ENCODE peak calls at places on chromosomes 5 and 9, in five cellular contexts. U is AG04450, W is neuronal stem cell, E is neural progenitor cell, K is ovary. O is an unnamed sample.

GRCh38 chr5:72130342-72130741 is 23.1 kb downstream of the MAP1B start:
- DNase-seq in W (no peak), K (no peak), U (peak; percentile 27), E (no peak), O (no peak)

GRCh38 chr9:87213948-87214347 is 266.6 kb upstream of the GAS1 start:
- DNase-seq in U (no peak), W (no peak), K (no peak), E (no peak), O (no peak)

GRCh38 chr9:136089697-136090045 is 5.4 kb downstream of the NACC2 start:
- DNase-seq in E (no peak), U (no peak), W (no peak), K (no peak), O (no peak)

GRCh38 chr5:159581502-159582249 is 251.4 kb upstream of the IL12B start:
- DNase-seq in W (no peak), U (peak; percentile 21), E (no peak), K (no peak), O (peak; percentile 14)

GRCh38 chr5:140298183-140298601 is 4.7 kb downstream of the PFDN1 start:
- DNase-seq in U (no peak), K (no peak), W (no peak), E (no peak), O (no peak)

GRCh38 chr5:119330367-119331183 is 25.2 kb upstream of the TNFAIP8 start:
- DNase-seq in U (no peak), K (no peak), W (no peak), E (no peak), O (no peak)

GRCh38 chr5:179781846-179782245 is 11.9 kb upstream of the LTC4S start:
- DNase-seq in K (no peak), W (no peak), U (no peak), E (no peak), O (no peak)

GRCh38 chr5:140136624-140137023 is 10.9 kb downstream of the IGIP start:
- DNase-seq in U (no peak), E (no peak), W (no peak), K (no peak), O (no peak)

GRCh38 chr9:130128782-130129424 is 43.3 kb upstream of the NCS1 start:
- DNase-seq in U (peak; percentile 78), K (no peak), E (no peak), W (no peak), O (peak; percentile 76)

DNA sequence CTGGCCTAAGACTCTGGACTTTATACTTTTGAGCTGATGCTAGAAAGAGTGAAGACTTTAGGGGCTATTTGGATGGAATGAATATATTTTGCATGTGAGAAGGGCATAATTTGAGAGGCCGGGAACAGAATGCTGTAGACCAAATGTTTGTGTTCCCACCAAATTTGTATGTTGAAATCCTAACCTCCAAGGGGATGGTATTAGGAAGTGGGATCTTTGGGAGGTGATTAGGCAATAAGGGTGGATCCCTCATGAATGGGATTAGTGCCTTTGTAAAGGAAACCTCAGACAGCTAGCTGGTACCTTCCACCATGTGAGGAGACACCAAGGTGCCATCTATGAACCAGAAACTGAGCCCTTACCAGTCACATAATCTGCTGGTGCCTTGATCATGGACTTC is 165.1 kb upstream of the S1PR3 start:
- DNase-seq in K (no peak), E (no peak), W (no peak), U (no peak), O (no peak)
- H3K27ac ChIP-seq in K (no peak overlapping the region), E (no peak overlapping the region), W (no peak overlapping the region), U (no peak overlapping the region), O (no peak overlapping the region)

GRCh38 chr5:78515665-78516064 is 132.9 kb downstream of the LHFPL2 start:
- DNase-seq in E (peak; percentile 24), U (no peak), W (no peak), K (no peak), O (no peak)

GRCh38 chr5:78521455-78521854 is 127.1 kb downstream of the LHFPL2 start:
- DNase-seq in U (no peak), E (no peak), K (no peak), W (no peak), O (no peak)

GRCh38 chr5:78514427-78515345 is 133.9 kb downstream of the LHFPL2 start:
- DNase-seq in E (no peak), K (no peak), U (no peak), W (no peak), O (no peak)

GRCh38 chr5:78519198-78519941 is 129.2 kb downstream of the LHFPL2 start:
- DNase-seq in U (no peak), E (no peak), K (no peak), W (no peak), O (no peak)

DNA sequence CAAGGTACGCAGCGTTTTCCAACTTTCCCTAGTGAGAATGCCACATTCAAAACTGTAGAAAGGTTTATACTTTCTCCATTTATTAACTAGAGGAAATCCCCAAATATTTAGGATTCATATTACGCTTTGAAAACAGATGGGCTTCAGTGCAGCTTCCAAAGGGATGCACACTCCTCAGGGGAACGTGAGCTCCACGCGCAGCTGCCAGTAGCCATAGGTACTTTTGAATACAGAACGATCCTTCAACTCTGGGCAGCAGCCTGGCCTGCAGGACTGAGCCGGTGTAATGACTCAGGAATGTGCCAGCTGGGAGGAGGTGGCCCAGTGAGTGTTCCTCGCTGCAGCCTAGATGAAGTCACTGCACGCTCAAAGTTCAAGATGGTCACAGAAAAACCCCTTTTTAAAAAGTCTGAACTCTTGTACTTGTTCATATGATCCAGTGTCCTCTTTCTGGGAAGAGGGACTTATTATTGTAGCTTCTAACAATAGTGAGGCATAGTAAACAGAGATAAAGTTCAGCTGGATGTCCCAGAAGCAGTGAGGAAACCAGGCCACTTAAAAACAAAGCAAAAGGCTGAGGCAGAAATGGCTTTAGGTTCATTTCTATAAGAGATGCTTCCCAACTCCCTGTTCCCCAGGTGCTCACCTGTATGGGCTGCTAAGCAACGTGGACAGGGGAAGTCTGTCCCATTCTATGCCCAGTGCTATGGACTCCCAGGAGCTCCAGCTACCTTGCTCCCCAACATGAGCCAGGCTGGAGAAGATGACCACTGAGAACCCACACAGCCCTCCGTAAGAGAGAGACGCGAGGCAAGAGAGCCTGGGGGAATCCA is 130.0 kb downstream of the LHFPL2 start:
- DNase-seq in K (no peak), W (no peak), U (peak; percentile 77), E (no peak), O (peak; percentile 56)
- H3K27ac ChIP-seq in K (no peak overlapping the region), W (no peak overlapping the region), U (peak overlapping the region; percentile 96), E (no peak overlapping the region), O (no peak overlapping the region)

DNA sequence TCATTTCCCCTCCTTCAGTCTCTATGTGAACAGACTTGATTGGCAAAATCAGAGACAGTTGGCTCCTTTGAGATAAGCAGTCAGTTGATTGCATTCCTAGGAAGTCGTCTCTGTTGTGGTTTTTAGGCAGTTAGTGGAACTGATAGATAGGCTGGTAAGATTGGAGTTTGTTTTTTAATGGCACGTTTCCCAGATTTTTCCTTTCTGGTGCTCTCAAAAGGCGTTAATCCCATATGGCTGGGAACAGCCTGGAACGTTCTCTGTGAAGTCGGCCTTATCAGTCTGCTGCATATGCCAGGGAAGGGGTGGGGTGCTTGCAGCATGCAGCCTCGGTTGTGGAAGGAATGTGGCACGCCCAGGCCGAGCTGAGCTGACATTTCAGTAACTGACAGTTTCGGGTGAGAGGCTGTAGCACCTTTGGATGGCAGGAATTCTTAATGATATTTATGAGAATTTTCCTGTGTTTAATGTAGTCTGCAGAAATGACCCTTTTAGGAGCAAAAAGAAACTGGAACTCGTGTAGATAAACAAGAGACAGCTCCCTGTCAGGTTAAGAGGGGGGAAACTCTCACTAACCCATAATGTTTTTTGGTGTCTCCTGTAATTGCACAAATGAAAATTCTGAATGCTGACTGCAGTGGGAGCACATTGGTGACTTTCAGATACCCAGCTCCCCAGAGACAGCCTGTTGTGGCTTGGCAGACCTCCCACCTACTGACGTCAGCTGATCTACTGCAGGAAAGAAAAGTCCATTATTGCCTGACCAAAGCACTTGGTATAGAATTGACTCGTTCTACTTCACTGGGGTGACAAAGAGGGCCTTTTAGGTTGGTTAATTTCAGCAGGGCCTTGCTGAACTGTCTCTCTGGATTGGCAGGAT is 6.3 kb downstream of the SPTAN1 start:
- DNase-seq in K (peak; percentile 81), U (peak; percentile 74), W (no peak), E (peak; percentile 36), O (peak; percentile 88)
- H3K27ac ChIP-seq in K (no peak overlapping the region), U (peak overlapping the region; percentile 78), W (peak overlapping the region; percentile 41), E (peak overlapping the region; percentile 70), O (peak overlapping the region; percentile 73)

DNA sequence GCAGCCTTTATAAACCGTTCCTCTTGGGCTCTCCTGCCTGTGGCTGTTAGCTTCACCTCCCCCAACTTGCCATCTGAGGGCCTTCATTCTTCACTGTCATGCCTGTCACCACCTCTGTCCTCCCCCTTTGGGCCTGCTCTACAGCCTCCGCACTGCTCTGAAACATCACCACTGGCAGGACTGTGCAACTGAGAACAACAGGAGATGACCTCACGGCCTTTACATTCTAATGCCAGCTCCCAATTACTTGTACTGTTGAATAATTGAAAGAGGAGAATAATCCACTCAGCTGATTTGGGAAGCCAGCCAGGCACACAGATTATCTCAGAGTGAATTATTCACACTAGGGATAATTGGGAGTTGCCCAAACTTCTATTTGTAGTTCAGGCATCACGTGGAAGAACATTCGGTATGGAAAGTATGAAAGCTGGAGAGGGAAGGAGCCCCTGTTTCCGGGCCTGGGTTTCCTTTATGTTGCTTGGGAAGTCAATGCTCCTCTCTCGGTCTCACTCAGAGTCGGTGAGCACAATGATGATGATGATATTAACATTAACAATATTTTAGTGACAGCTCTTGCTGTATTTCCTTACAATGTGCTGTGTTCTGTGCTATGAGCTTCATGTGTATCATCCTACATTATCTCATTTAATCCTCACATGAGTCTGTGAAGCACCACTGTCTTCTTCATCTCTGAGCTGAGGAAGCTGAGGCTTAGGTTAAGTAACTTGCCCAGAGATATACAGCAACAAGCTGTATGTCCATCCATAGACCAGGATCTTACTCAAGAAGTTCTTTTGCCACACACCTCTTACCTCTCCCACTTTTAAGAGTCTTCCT is 99.3 kb upstream of the LRRTM2 start:
- DNase-seq in K (peak; percentile 75), W (no peak), E (peak; percentile 34), U (no peak), O (peak; percentile 81)
- H3K27ac ChIP-seq in K (no peak overlapping the region), W (peak overlapping the region; percentile 6), E (no peak overlapping the region), U (no peak overlapping the region), O (peak overlapping the region; percentile 84)

GRCh38 chr5:96226941-96227552 is 206.0 kb downstream of the PCSK1 start:
- DNase-seq in K (no peak), E (peak; percentile 10), W (no peak), U (peak; percentile 87), O (peak; percentile 51)
- H3K27ac ChIP-seq in K (no peak overlapping the region), E (no peak overlapping the region), W (no peak overlapping the region), U (peak overlapping the region; percentile 90), O (no peak overlapping the region)

GRCh38 chr9:35490155-35490909 is 421 bp downstream of the RUSC2 start:
- DNase-seq in W (no peak), E (peak; percentile 40), K (peak; percentile 67), U (no peak), O (peak; percentile 72)
- H3K27ac ChIP-seq in W (no peak overlapping the region), E (no peak overlapping the region), K (peak overlapping the region; percentile 90), U (peak overlapping the region; percentile 95), O (peak overlapping the region; percentile 59)

GRCh38 chr9:123168526-123168925 is 99.9 kb downstream of the STRBP start:
- DNase-seq in K (no peak), W (no peak), U (no peak), E (no peak), O (no peak)
- H3K27ac ChIP-seq in K (no peak overlapping the region), W (no peak overlapping the region), U (no peak overlapping the region), E (no peak overlapping the region), O (no peak overlapping the region)

O was measured in right cardiac atrium.